ENCODE peak calls at places on chromosome 1, in ten cellular contexts. One of them, this sample, is unnamed.

GRCh38 chr1:60102691-60103090 is 29.1 kb upstream of the C1orf87 start:
- DNase-seq in cardiac fibroblast: no peak
- DNase-seq in left ventricle myocardium inferior: no peak
- DNase-seq in gastrocnemius medialis: no peak
- DNase-seq in choroid plexus epithelial cell: no peak
- DNase-seq in GM12865: no peak
- DNase-seq in neural progenitor cell: no peak
- DNase-seq in AG09319: no peak
- DNase-seq in adrenal gland: no peak
- DNase-seq in glutamatergic neuron: no peak
- DNase-seq in this sample: no peak

GRCh38 chr1:161200992-161201827 is 957 bp upstream of the NDUFS2 start:
- DNase-seq in cardiac fibroblast: peak; percentile 97
- DNase-seq in left ventricle myocardium inferior: peak; percentile 56
- DNase-seq in gastrocnemius medialis: peak; percentile 40
- DNase-seq in choroid plexus epithelial cell: peak; percentile 78
- DNase-seq in GM12865: no peak
- DNase-seq in neural progenitor cell: no peak
- DNase-seq in AG09319: peak; percentile 43
- DNase-seq in adrenal gland: peak; percentile 86
- DNase-seq in glutamatergic neuron: no peak
- DNase-seq in this sample: no peak

GRCh38 chr1:203597386-203598040 is 29.1 kb upstream of the ATP2B4 start:
- DNase-seq in cardiac fibroblast: no peak
- DNase-seq in left ventricle myocardium inferior: peak; percentile 34
- DNase-seq in gastrocnemius medialis: no peak
- DNase-seq in choroid plexus epithelial cell: no peak
- DNase-seq in GM12865: no peak
- DNase-seq in neural progenitor cell: no peak
- DNase-seq in AG09319: no peak
- DNase-seq in adrenal gland: no peak
- DNase-seq in glutamatergic neuron: no peak
- DNase-seq in this sample: no peak

GRCh38 chr1:41400235-41400634 is 39.0 kb downstream of the FOXO6 start:
- DNase-seq in cardiac fibroblast: no peak
- DNase-seq in left ventricle myocardium inferior: no peak
- DNase-seq in gastrocnemius medialis: no peak
- DNase-seq in choroid plexus epithelial cell: no peak
- DNase-seq in GM12865: no peak
- DNase-seq in neural progenitor cell: no peak
- DNase-seq in AG09319: no peak
- DNase-seq in adrenal gland: no peak
- DNase-seq in glutamatergic neuron: no peak
- DNase-seq in this sample: no peak

GRCh38 chr1:158124034-158124433 is 56.7 kb upstream of the CD1D start:
- DNase-seq in cardiac fibroblast: peak; percentile 45
- DNase-seq in left ventricle myocardium inferior: no peak
- DNase-seq in gastrocnemius medialis: no peak
- DNase-seq in choroid plexus epithelial cell: no peak
- DNase-seq in GM12865: no peak
- DNase-seq in neural progenitor cell: no peak
- DNase-seq in AG09319: no peak
- DNase-seq in adrenal gland: no peak
- DNase-seq in glutamatergic neuron: no peak
- DNase-seq in this sample: no peak

GRCh38 chr1:160256396-160257046 is 5.8 kb downstream of the DCAF8 start:
- DNase-seq in cardiac fibroblast: peak; percentile 77
- DNase-seq in left ventricle myocardium inferior: no peak
- DNase-seq in gastrocnemius medialis: no peak
- DNase-seq in choroid plexus epithelial cell: peak; percentile 88
- DNase-seq in GM12865: no peak
- DNase-seq in neural progenitor cell: no peak
- DNase-seq in AG09319: no peak
- DNase-seq in adrenal gland: no peak
- DNase-seq in glutamatergic neuron: no peak
- DNase-seq in this sample: peak; percentile 28

GRCh38 chr1:154663656-154664055 is 55.7 kb upstream of the ADAR start:
- DNase-seq in cardiac fibroblast: no peak
- DNase-seq in left ventricle myocardium inferior: no peak
- DNase-seq in gastrocnemius medialis: no peak
- DNase-seq in choroid plexus epithelial cell: no peak
- DNase-seq in GM12865: no peak
- DNase-seq in neural progenitor cell: no peak
- DNase-seq in AG09319: no peak
- DNase-seq in adrenal gland: no peak
- DNase-seq in glutamatergic neuron: no peak
- DNase-seq in this sample: no peak

GRCh38 chr1:2404890-2405511 is 7.4 kb downstream of the PEX10 start:
- DNase-seq in cardiac fibroblast: peak; percentile 41
- DNase-seq in left ventricle myocardium inferior: no peak
- DNase-seq in gastrocnemius medialis: no peak
- DNase-seq in choroid plexus epithelial cell: peak; percentile 21
- DNase-seq in GM12865: no peak
- DNase-seq in neural progenitor cell: no peak
- DNase-seq in AG09319: no peak
- DNase-seq in adrenal gland: peak; percentile 91
- DNase-seq in glutamatergic neuron: no peak
- DNase-seq in this sample: no peak

GRCh38 chr1:45409243-45409642 is 69.0 kb upstream of the MUTYH start:
- DNase-seq in cardiac fibroblast: peak; percentile 3
- DNase-seq in left ventricle myocardium inferior: no peak
- DNase-seq in gastrocnemius medialis: no peak
- DNase-seq in choroid plexus epithelial cell: no peak
- DNase-seq in GM12865: no peak
- DNase-seq in neural progenitor cell: no peak
- DNase-seq in AG09319: no peak
- DNase-seq in adrenal gland: no peak
- DNase-seq in glutamatergic neuron: no peak
- DNase-seq in this sample: no peak

GRCh38 chr1:167127661-167128060 is 33.8 kb downstream of the STYXL2 start:
- DNase-seq in cardiac fibroblast: no peak
- DNase-seq in left ventricle myocardium inferior: no peak
- DNase-seq in gastrocnemius medialis: no peak
- DNase-seq in choroid plexus epithelial cell: no peak
- DNase-seq in GM12865: no peak
- DNase-seq in neural progenitor cell: no peak
- DNase-seq in AG09319: no peak
- DNase-seq in adrenal gland: no peak
- DNase-seq in glutamatergic neuron: no peak
- DNase-seq in this sample: no peak

GRCh38 chr1:167127236-167127635 is 33.4 kb downstream of the STYXL2 start:
- DNase-seq in cardiac fibroblast: no peak
- DNase-seq in left ventricle myocardium inferior: no peak
- DNase-seq in gastrocnemius medialis: no peak
- DNase-seq in choroid plexus epithelial cell: no peak
- DNase-seq in GM12865: no peak
- DNase-seq in neural progenitor cell: no peak
- DNase-seq in AG09319: no peak
- DNase-seq in adrenal gland: no peak
- DNase-seq in glutamatergic neuron: no peak
- DNase-seq in this sample: no peak

GRCh38 chr1:167126811-167127210 is 32.9 kb downstream of the STYXL2 start:
- DNase-seq in cardiac fibroblast: no peak
- DNase-seq in left ventricle myocardium inferior: no peak
- DNase-seq in gastrocnemius medialis: no peak
- DNase-seq in choroid plexus epithelial cell: no peak
- DNase-seq in GM12865: no peak
- DNase-seq in neural progenitor cell: no peak
- DNase-seq in AG09319: no peak
- DNase-seq in adrenal gland: no peak
- DNase-seq in glutamatergic neuron: no peak
- DNase-seq in this sample: no peak

GRCh38 chr1:167126317-167126716 is 32.4 kb downstream of the STYXL2 start:
- DNase-seq in cardiac fibroblast: no peak
- DNase-seq in left ventricle myocardium inferior: no peak
- DNase-seq in gastrocnemius medialis: no peak
- DNase-seq in choroid plexus epithelial cell: no peak
- DNase-seq in GM12865: no peak
- DNase-seq in neural progenitor cell: no peak
- DNase-seq in AG09319: no peak
- DNase-seq in adrenal gland: no peak
- DNase-seq in glutamatergic neuron: no peak
- DNase-seq in this sample: no peak

DNA sequence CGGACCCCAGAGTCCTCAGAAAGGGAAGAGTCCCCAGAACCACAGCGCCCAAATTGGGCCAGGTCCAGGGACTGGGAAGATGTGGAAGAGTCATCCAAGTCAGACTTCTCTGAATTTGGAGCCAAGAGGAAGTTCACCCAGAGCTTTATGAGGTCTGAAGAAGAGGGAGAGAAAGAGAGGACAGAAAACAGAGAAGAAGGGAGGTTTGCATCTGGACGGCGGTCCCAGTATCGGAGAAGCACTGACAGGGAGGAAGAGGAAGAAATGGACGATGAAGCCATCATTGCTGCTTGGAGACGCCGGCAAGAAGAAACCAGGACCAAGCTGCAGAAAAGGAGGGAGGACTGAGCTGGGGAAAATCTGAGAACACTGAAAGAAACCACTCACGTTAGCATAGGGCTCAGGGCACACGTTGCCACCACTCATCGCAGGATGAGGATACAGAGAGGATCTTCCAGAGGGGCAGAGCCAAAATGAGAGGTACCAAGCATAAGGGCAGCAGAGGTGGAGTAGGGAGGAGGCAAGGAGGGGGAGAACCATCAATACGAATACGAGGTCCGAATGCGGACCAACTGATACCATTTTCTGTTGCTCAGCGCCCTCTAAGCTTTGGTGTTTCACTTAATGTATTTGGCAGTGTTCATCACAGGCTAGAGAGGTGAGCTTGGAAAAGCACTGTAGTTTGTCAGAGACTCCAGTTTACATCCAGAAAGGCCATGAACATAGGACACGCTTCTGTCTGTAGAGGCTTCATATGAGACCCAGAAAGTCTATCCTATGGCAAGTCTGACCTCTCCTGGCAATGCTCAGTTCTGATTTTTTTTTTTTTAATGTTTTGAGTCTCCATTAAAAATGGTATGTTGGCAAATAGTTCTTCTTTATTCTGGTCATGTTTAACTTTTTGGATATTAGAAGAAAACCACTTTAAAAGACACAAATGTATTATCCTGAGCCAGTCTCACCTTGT is 34.7 kb downstream of the STYXL2 start:
- DNase-seq in cardiac fibroblast: no peak
- DNase-seq in left ventricle myocardium inferior: no peak
- DNase-seq in gastrocnemius medialis: no peak
- DNase-seq in choroid plexus epithelial cell: peak; percentile 19
- DNase-seq in GM12865: peak; percentile 11
- DNase-seq in neural progenitor cell: no peak
- DNase-seq in AG09319: no peak
- DNase-seq in adrenal gland: no peak
- DNase-seq in glutamatergic neuron: no peak
- DNase-seq in this sample: no peak
- TF ChIP-seq CTCF in cardiac fibroblast: no peak
- TF ChIP-seq CTCF in left ventricle myocardium inferior: no peak
- TF ChIP-seq CTCF in gastrocnemius medialis: peak; percentile 21
- TF ChIP-seq CTCF in choroid plexus epithelial cell: no peak
- TF ChIP-seq CTCF in GM12865: no peak
- TF ChIP-seq CTCF in neural progenitor cell: peak; percentile 7
- TF ChIP-seq CTCF in AG09319: no peak
- TF ChIP-seq CTCF in adrenal gland: no peak
- TF ChIP-seq CTCF in glutamatergic neuron: no peak
- TF ChIP-seq CTCF in this sample: no peak

DNA sequence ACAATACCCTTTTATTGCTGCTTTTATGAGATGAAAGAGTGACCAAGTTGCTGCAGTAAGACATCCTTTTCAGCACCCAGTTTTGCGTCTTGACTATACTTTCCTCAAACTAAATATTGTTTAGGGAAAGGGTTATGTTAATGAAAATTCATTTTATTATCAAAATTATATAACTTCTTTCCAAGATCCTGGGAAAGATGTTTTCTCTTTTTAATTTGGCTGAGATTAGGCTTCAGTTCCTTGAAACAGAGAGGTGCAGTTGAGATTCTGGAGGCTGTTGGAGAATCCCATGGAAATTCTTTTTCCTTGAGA is 91.6 kb upstream of the KCNA3 start:
- DNase-seq in cardiac fibroblast: no peak
- DNase-seq in left ventricle myocardium inferior: no peak
- DNase-seq in gastrocnemius medialis: no peak
- DNase-seq in choroid plexus epithelial cell: no peak
- DNase-seq in GM12865: no peak
- DNase-seq in neural progenitor cell: no peak
- DNase-seq in AG09319: no peak
- DNase-seq in adrenal gland: no peak
- DNase-seq in glutamatergic neuron: no peak
- DNase-seq in this sample: no peak
- TF ChIP-seq CTCF in cardiac fibroblast: no peak
- TF ChIP-seq CTCF in left ventricle myocardium inferior: no peak
- TF ChIP-seq CTCF in gastrocnemius medialis: peak; percentile 6
- TF ChIP-seq CTCF in choroid plexus epithelial cell: no peak
- TF ChIP-seq CTCF in GM12865: no peak
- TF ChIP-seq CTCF in neural progenitor cell: no peak
- TF ChIP-seq CTCF in AG09319: no peak
- TF ChIP-seq CTCF in adrenal gland: no peak
- TF ChIP-seq CTCF in glutamatergic neuron: peak; percentile 49
- TF ChIP-seq CTCF in this sample: no peak

DNA sequence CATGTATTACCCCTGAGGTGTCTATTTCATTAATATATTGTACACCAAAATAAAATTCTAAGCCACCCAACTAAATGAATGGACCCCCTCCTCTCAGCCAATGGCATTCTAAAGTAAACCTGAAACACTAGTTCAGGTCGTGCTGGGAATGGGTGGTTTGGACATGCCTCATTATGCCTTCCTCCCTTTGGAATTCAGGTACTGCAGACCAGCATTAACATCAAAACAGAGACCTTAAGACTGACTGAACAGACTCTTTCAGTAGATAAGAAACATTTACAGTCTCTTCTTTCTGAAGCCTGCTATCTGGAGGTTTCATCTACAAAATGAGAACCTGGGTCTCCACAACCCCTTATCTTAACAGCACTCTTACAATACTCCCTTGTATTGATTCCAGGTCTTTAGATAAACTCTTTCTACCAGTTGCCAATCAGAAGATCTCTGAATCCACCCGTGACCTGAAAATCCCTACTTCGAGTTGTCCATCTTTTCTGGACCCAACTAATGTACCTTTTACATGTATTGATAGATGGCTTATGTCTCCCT is 93.6 kb downstream of the PKN2 start:
- DNase-seq in cardiac fibroblast: no peak
- DNase-seq in left ventricle myocardium inferior: no peak
- DNase-seq in gastrocnemius medialis: no peak
- DNase-seq in choroid plexus epithelial cell: no peak
- DNase-seq in GM12865: no peak
- DNase-seq in neural progenitor cell: no peak
- DNase-seq in AG09319: no peak
- DNase-seq in adrenal gland: no peak
- DNase-seq in glutamatergic neuron: no peak
- DNase-seq in this sample: no peak
- TF ChIP-seq CTCF in cardiac fibroblast: no peak
- TF ChIP-seq CTCF in left ventricle myocardium inferior: no peak
- TF ChIP-seq CTCF in gastrocnemius medialis: no peak
- TF ChIP-seq CTCF in choroid plexus epithelial cell: no peak
- TF ChIP-seq CTCF in GM12865: no peak
- TF ChIP-seq CTCF in neural progenitor cell: no peak
- TF ChIP-seq CTCF in AG09319: no peak
- TF ChIP-seq CTCF in adrenal gland: no peak
- TF ChIP-seq CTCF in glutamatergic neuron: no peak
- TF ChIP-seq CTCF in this sample: no peak

DNA sequence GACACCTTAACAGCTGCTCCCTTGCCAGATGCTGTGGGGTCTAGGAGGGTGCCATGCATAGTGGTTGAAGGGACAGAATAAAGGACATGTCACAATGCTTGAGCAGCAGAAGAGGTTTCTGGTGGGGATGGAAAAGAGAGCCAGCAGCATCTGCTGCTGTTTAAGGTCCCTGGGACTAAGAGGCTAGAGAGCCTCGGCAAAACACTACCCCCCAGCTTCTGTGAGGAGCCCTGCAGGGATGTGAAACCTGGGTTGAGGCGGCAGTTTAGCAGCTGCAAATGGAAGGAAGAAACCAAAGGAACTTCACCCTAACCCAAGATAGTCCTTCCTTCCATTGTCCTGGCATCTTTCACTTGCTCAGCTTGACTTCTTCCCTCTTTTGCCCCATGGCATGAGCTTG is 39.4 kb downstream of the PLXNA2 start:
- DNase-seq in cardiac fibroblast: no peak
- DNase-seq in left ventricle myocardium inferior: no peak
- DNase-seq in gastrocnemius medialis: no peak
- DNase-seq in choroid plexus epithelial cell: no peak
- DNase-seq in GM12865: no peak
- DNase-seq in neural progenitor cell: no peak
- DNase-seq in AG09319: no peak
- DNase-seq in adrenal gland: no peak
- DNase-seq in glutamatergic neuron: no peak
- DNase-seq in this sample: no peak
- TF ChIP-seq CTCF in cardiac fibroblast: no peak
- TF ChIP-seq CTCF in left ventricle myocardium inferior: no peak
- TF ChIP-seq CTCF in gastrocnemius medialis: no peak
- TF ChIP-seq CTCF in choroid plexus epithelial cell: peak; percentile 49
- TF ChIP-seq CTCF in GM12865: no peak
- TF ChIP-seq CTCF in neural progenitor cell: no peak
- TF ChIP-seq CTCF in AG09319: peak; percentile 39
- TF ChIP-seq CTCF in adrenal gland: no peak
- TF ChIP-seq CTCF in glutamatergic neuron: no peak
- TF ChIP-seq CTCF in this sample: no peak